ENCODE peak calls at places on chromosomes 11 and 22, in nine cellular contexts. One of them, this sample, is unnamed.

GRCh38 chr22:35218079-35218478 is 39.2 kb upstream of the HMGXB4 start:
- DNase-seq in endothelial cell: no peak
- DNase-seq in CD4-positive, alpha-beta memory T cell: no peak
- DNase-seq in effector CD4-positive, alpha-beta T cell: no peak
- DNase-seq in stimulated activated CD8-positive, alpha-beta memory T cell treated with anti-CD3 and anti-CD28 coated beads, Interleukin-15, amount 100 ng/mL, for 48 hours: no peak
- DNase-seq in HepG2: no peak
- DNase-seq in T-helper 1 cell: no peak
- DNase-seq in T-cell: no peak
- DNase-seq in HS-5: no peak
- DNase-seq in this sample: no peak

GRCh38 chr11:636511-637332 is at the start of gene DRD4:
- DNase-seq in CD4-positive, alpha-beta memory T cell: no peak
- DNase-seq in T-helper 1 cell: no peak
- DNase-seq in HS-5: no peak
- DNase-seq in endothelial cell: no peak
- DNase-seq in effector CD4-positive, alpha-beta T cell: no peak
- DNase-seq in T-cell: no peak
- DNase-seq in stimulated activated CD8-positive, alpha-beta memory T cell treated with anti-CD3 and anti-CD28 coated beads, Interleukin-15, amount 100 ng/mL, for 48 hours: no peak
- DNase-seq in HepG2: no peak
- DNase-seq in this sample: no peak

GRCh38 chr11:68092411-68092810 is 28.8 kb downstream of the CHKA start:
- DNase-seq in stimulated activated CD8-positive, alpha-beta memory T cell treated with anti-CD3 and anti-CD28 coated beads, Interleukin-15, amount 100 ng/mL, for 48 hours: no peak
- DNase-seq in HepG2: no peak
- DNase-seq in effector CD4-positive, alpha-beta T cell: no peak
- DNase-seq in T-helper 1 cell: no peak
- DNase-seq in endothelial cell: no peak
- DNase-seq in HS-5: no peak
- DNase-seq in T-cell: no peak
- DNase-seq in CD4-positive, alpha-beta memory T cell: no peak
- DNase-seq in this sample: no peak

GRCh38 chr11:129249923-129250322 is 57.8 kb upstream of the ARHGAP32 start:
- DNase-seq in CD4-positive, alpha-beta memory T cell: no peak
- DNase-seq in HepG2: no peak
- DNase-seq in HS-5: no peak
- DNase-seq in T-helper 1 cell: no peak
- DNase-seq in T-cell: no peak
- DNase-seq in effector CD4-positive, alpha-beta T cell: no peak
- DNase-seq in stimulated activated CD8-positive, alpha-beta memory T cell treated with anti-CD3 and anti-CD28 coated beads, Interleukin-15, amount 100 ng/mL, for 48 hours: no peak
- DNase-seq in endothelial cell: no peak
- DNase-seq in this sample: no peak

GRCh38 chr11:75279273-75279672 is 38.7 kb downstream of the TPBGL start:
- DNase-seq in HepG2: no peak
- DNase-seq in CD4-positive, alpha-beta memory T cell: no peak
- DNase-seq in effector CD4-positive, alpha-beta T cell: no peak
- DNase-seq in T-helper 1 cell: no peak
- DNase-seq in T-cell: no peak
- DNase-seq in HS-5: no peak
- DNase-seq in stimulated activated CD8-positive, alpha-beta memory T cell treated with anti-CD3 and anti-CD28 coated beads, Interleukin-15, amount 100 ng/mL, for 48 hours: no peak
- DNase-seq in endothelial cell: no peak
- DNase-seq in this sample: no peak

GRCh38 chr11:60757231-60757800 is 649 bp downstream of the MS4A15 start:
- DNase-seq in T-helper 1 cell: no peak
- DNase-seq in endothelial cell: no peak
- DNase-seq in T-cell: no peak
- DNase-seq in effector CD4-positive, alpha-beta T cell: no peak
- DNase-seq in CD4-positive, alpha-beta memory T cell: no peak
- DNase-seq in HS-5: no peak
- DNase-seq in HepG2: no peak
- DNase-seq in stimulated activated CD8-positive, alpha-beta memory T cell treated with anti-CD3 and anti-CD28 coated beads, Interleukin-15, amount 100 ng/mL, for 48 hours: no peak
- DNase-seq in this sample: no peak

GRCh38 chr11:88367310-88367709 is 29.8 kb upstream of the CTSC start:
- DNase-seq in HepG2: no peak
- DNase-seq in CD4-positive, alpha-beta memory T cell: peak; percentile 43
- DNase-seq in T-cell: peak; percentile 8
- DNase-seq in endothelial cell: no peak
- DNase-seq in T-helper 1 cell: peak; percentile 9
- DNase-seq in HS-5: no peak
- DNase-seq in effector CD4-positive, alpha-beta T cell: no peak
- DNase-seq in stimulated activated CD8-positive, alpha-beta memory T cell treated with anti-CD3 and anti-CD28 coated beads, Interleukin-15, amount 100 ng/mL, for 48 hours: no peak
- DNase-seq in this sample: no peak

GRCh38 chr11:65446446-65447277 is 24.1 kb downstream of the NEAT1 start:
- DNase-seq in endothelial cell: no peak
- DNase-seq in effector CD4-positive, alpha-beta T cell: no peak
- DNase-seq in stimulated activated CD8-positive, alpha-beta memory T cell treated with anti-CD3 and anti-CD28 coated beads, Interleukin-15, amount 100 ng/mL, for 48 hours: no peak
- DNase-seq in T-cell: no peak
- DNase-seq in HepG2: no peak
- DNase-seq in HS-5: peak; percentile 11
- DNase-seq in CD4-positive, alpha-beta memory T cell: no peak
- DNase-seq in T-helper 1 cell: no peak
- DNase-seq in this sample: no peak

This sample was measured in effector memory CD8-positive, alpha-beta T cell.